ENCODE peak calls at places on chromosomes 6 and 20, in five cellular contexts. U, X, Z, J and Y are unnamed samples.

GRCh38 chr6:139378882-139379341 is 4.5 kb upstream of the CITED2 start:
- DNase-seq in U (peak; percentile 60), X (no peak), Z (no peak), J (no peak), Y (no peak)

GRCh38 chr20:63319164-63320040 is 26.4 kb downstream of the COL20A1 start:
- DNase-seq in U (no peak), X (no peak), Z (no peak), J (no peak), Y (no peak)

GRCh38 chr6:31834367-31834703 is 6.8 kb downstream of the HSPA1B start:
- DNase-seq in U (peak; percentile 89), X (no peak), Z (no peak), J (peak; percentile 89), Y (peak; percentile 86)

GRCh38 chr20:61891916-61892649 is 173.6 kb downstream of the TAF4 start:
- DNase-seq in U (no peak), X (no peak), Z (no peak), J (no peak), Y (no peak)

GRCh38 chr20:61297981-61298380 is 45.9 kb downstream of the CDH4 start:
- DNase-seq in U (no peak), X (no peak), Z (no peak), J (peak; percentile 18), Y (no peak)

GRCh38 chr20:14632906-14633305 is 295.5 kb upstream of the FLRT3 start:
- DNase-seq in U (no peak), X (no peak), Z (no peak), J (no peak), Y (peak; percentile 46)

GRCh38 chr6:12149944-12150510 is 137.9 kb downstream of the HIVEP1 start:
- DNase-seq in U (peak; percentile 34), X (no peak), Z (no peak), J (no peak), Y (no peak)

GRCh38 chr20:17841751-17842191 is 126.8 kb downstream of the SNX5 start:
- DNase-seq in U (no peak), X (no peak), Z (no peak), J (peak; percentile 53), Y (no peak)

GRCh38 chr20:44683263-44684046 is 31.7 kb upstream of the CCN5 start:
- DNase-seq in U (no peak), X (peak; percentile 51), Z (peak; percentile 70), J (peak; percentile 62), Y (peak; percentile 88)

GRCh38 chr6:29702519-29703103 is 20.6 kb upstream of the HLA-F start:
- DNase-seq in U (peak; percentile 83), X (peak; percentile 55), Z (peak; percentile 61), J (peak; percentile 24), Y (peak; percentile 92)

GRCh38 chr6:11098009-11098408 is 4.4 kb downstream of the SMIM13 start:
- DNase-seq in U (no peak), X (no peak), Z (no peak), J (no peak), Y (no peak)
- H2BK12ac ChIP-seq in U (no peak overlapping the region), X (no peak overlapping the region), Z (no peak overlapping the region), J (no peak overlapping the region), Y (no peak overlapping the region)

GRCh38 chr6:105633814-105634213 is 230.9 kb upstream of the PREP start:
- DNase-seq in U (no peak), X (no peak), Z (no peak), J (no peak), Y (no peak)

GRCh38 chr6:105624055-105624454 is 221.2 kb upstream of the PREP start:
- DNase-seq in U (no peak), X (no peak), Z (no peak), J (no peak), Y (no peak)

GRCh38 chr6:105626290-105627158 is 223.6 kb upstream of the PREP start:
- DNase-seq in U (no peak), X (no peak), Z (no peak), J (no peak), Y (no peak)

DNA sequence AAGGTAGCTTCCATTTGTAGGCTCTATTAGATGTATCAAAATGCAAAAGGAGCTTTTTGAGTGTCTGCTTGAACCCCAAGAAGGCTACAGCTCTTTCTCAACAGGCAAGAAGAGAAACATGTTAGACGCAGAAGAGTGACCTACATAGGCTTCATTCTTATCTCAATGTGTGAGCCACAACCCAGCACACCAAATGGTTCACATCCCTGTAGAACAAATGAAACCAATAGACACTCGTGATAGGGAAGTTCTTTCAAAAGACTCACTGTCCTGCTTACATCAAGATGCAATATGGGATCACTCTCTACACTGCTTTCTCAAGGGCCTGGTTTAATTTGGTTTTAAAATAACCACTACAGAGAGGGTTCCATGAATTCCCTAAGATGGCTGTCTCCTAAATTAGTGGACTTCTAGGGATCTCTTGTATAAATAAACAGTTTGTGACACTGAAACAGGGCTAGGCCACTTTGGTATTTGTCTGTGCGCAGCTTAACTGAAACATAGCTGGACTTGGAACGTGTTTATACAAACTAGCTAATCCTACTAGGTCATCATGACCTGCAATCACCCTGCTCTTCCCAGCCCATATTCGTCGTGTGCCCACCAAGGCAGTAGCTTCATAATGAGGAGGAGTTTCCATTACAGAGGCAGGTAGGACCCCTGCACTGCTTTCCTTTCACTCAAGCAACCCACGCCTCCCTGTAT is 225.4 kb upstream of the PREP start:
- DNase-seq in U (no peak), X (no peak), Z (no peak), J (peak; percentile 74), Y (no peak)
- H2AK5ac ChIP-seq in U (no peak overlapping the region), X (no peak overlapping the region), Z (no peak overlapping the region), J (no peak overlapping the region), Y (no peak overlapping the region)

GRCh38 chr20:37535443-37536132 is 7.9 kb upstream of the BLCAP start:
- DNase-seq in U (no peak), X (no peak), Z (no peak), J (no peak), Y (peak; percentile 15)
- H3K14ac ChIP-seq in U (no peak overlapping the region), X (no peak overlapping the region), Z (no peak overlapping the region), J (no peak overlapping the region), Y (no peak overlapping the region)

DNA sequence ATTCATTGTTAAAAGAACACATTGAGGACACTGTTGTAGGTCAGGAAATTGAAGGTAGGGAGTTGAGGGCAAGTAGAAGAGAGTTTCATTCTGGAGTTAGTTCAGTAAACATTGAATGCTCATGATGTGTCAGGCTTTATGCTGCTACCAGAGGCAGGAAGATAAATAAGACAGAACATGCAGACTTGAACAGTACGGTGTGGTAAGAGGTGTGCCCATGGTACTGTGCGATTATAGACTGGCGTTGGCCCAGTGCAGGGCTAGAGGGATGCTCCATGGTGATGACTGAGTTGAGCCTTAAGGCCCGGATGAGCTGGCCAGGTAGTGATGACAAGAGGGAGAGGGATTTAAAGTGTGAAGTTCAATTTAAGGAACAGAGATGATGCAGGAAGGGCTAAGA is 50.8 kb downstream of the CARMIL1 start:
- DNase-seq in U (no peak), X (no peak), Z (no peak), J (no peak), Y (no peak)
- H2BK12ac ChIP-seq in U (no peak overlapping the region), X (no peak overlapping the region), Z (no peak overlapping the region), J (no peak overlapping the region), Y (no peak overlapping the region)

DNA sequence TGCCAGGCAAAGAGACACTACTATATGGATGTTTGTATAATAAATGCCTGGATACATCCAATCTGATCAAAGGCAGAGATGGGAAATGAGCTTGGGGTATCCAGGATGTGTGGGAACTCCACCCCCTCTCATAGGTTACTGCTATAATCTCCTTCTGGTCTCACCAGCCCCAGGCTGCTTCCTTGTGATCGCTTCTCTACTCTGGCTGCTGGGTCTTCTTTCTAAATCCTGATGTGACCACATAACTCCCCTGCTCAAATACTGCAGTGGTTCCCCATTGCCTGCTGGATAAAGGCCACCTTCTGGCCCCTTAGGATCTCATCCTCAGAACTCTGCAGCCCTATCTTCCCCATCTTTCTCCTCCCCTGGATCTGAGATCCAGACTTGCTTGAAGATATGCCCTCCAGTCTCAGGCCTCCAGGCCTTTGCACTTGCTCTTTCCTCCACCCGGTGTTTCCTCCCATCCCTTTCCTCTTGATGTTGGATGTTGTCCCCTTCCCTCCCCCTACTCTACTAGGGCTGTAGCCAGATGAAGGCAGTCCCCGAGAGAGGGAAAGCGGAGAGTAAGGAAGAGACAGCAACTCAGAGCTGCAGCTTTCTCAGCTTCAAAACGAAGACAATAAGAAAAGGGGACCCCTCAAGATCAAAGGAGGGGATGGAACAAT is 828 bp upstream of the XKR7 start:
- DNase-seq in U (no peak), X (no peak), Z (no peak), J (no peak), Y (no peak)
- H2AK5ac ChIP-seq in U (no peak overlapping the region), X (no peak overlapping the region), Z (no peak overlapping the region), J (no peak overlapping the region), Y (no peak overlapping the region)

DNA sequence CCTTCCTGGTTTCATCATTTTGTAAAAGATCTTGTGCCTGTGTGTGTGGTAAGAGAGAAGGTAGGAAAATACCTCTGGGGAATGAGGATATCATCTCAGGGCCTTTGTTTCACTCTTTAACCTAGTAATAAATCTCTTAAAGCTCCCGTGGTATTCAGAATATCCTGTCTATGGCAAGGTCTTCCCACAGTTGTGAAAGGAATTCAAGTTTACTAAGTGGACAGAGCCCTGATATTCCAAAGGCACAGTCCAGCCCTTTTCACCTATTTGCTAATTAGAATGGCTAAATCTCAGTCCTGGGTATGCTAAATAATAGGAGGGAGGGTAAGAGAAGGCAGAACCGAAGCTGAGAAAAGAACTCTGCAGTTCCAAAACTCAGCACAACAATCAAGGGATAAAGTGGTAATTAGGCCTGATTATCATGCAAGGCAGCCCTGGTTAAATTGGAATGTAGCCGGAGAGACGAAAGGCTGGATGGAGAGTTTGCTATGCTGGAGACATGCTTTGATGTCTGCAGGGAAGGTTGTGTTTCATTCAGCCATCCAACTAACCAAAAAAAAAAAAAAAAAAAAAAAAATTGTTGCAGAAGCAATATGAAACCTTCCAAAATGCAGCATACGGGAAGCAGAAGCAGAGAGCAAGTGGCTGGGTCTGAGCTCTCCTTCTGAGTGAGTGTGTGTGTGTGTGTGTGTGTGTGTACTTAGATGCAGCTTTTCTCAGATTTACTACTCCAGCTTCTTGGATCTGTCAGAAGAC is 28.5 kb upstream of the PIM1 start:
- DNase-seq in U (peak; percentile 92), X (peak; percentile 75), Z (peak; percentile 89), J (peak; percentile 80), Y (peak; percentile 87)
- H3K14ac ChIP-seq in U (no peak overlapping the region), X (no peak overlapping the region), Z (no peak overlapping the region), J (no peak overlapping the region), Y (peak overlapping the region; percentile 80)

GRCh38 chr6:42221546-42221945 is 3.9 kb upstream of the MRPS10 start:
- DNase-seq in U (no peak), X (no peak), Z (no peak), J (no peak), Y (no peak)
- H2BK12ac ChIP-seq in U (no peak overlapping the region), X (no peak overlapping the region), Z (no peak overlapping the region), J (no peak overlapping the region), Y (no peak overlapping the region)

GRCh38 chr6:152300517-152300916 is 336.6 kb downstream of the SYNE1 start:
- DNase-seq in U (no peak), X (no peak), Z (no peak), J (no peak), Y (no peak)
- H2AK5ac ChIP-seq in U (no peak overlapping the region), X (no peak overlapping the region), Z (no peak overlapping the region), J (no peak overlapping the region), Y (no peak overlapping the region)

GRCh38 chr6:20533746-20534294 is 437 bp upstream of the CDKAL1 start:
- DNase-seq in U (no peak), X (no peak), Z (no peak), J (no peak), Y (no peak)
- H3K14ac ChIP-seq in U (no peak overlapping the region), X (no peak overlapping the region), Z (no peak overlapping the region), J (no peak overlapping the region), Y (no peak overlapping the region)

GRCh38 chr6:51868591-51869355 is 218.6 kb downstream of the PKHD1 start:
- DNase-seq in U (no peak), X (no peak), Z (no peak), J (no peak), Y (no peak)
- H2BK12ac ChIP-seq in U (no peak overlapping the region), X (no peak overlapping the region), Z (no peak overlapping the region), J (no peak overlapping the region), Y (no peak overlapping the region)